ENCODE peak calls at places on chromosomes 12 and 14, in ten cellular contexts. E is fibroblast of lung, N is tibial nerve, F is tibial artery, R is PC-3, C is bronchial epithelial cell, Q is PC-9, S is fibroblast of mammary gland, L is fibroblast of the aortic adventitia, H is lower lobe of right lung. O is an unnamed sample.

GRCh38 chr14:75989134-75989533 is 3.6 kb downstream of the IFT43 start:
- DNase-seq in E (peak; percentile 83), N (peak; percentile 65), F (peak; percentile 75), R (peak; percentile 60), C (no peak), Q (no peak), S (peak; percentile 95), L (peak; percentile 97), H (no peak), O (no peak)

GRCh38 chr12:12181516-12181915 is 85.3 kb downstream of the LRP6 start:
- DNase-seq in E (peak; percentile 87), N (no peak), F (no peak), R (peak; percentile 71), C (peak; percentile 61), Q (no peak), S (peak; percentile 74), L (peak; percentile 72), H (no peak), O (peak; percentile 39)

GRCh38 chr12:8054821-8055220 is 11.3 kb downstream of the C3AR1 start:
- DNase-seq in E (no peak), N (peak; percentile 33), F (no peak), R (no peak), C (no peak), Q (no peak), S (no peak), L (no peak), H (no peak), O (no peak)

GRCh38 chr12:106135781-106136180 is 3.0 kb downstream of the NUAK1 start:
- DNase-seq in E (peak; percentile 67), N (no peak), F (no peak), R (peak; percentile 79), C (peak; percentile 79), Q (no peak), S (no peak), L (peak; percentile 39), H (no peak), O (no peak)

GRCh38 chr12:71799105-71799504 is 40.5 kb upstream of the TBC1D15 start:
- DNase-seq in E (peak; percentile 7), N (no peak), F (no peak), R (peak; percentile 55), C (peak; percentile 42), Q (no peak), S (peak; percentile 63), L (peak; percentile 28), H (no peak), O (no peak)

GRCh38 chr12:111339306-111339938 is 29.5 kb downstream of the PHETA1 start:
- DNase-seq in E (no peak), N (no peak), F (no peak), R (no peak), C (no peak), Q (no peak), S (no peak), L (no peak), H (no peak), O (no peak)

GRCh38 chr14:22900088-22900799 is 17.2 kb downstream of the REM2 start:
- DNase-seq in E (peak; percentile 66), N (peak; percentile 78), F (peak; percentile 51), R (peak; percentile 80), C (peak; percentile 72), Q (peak; percentile 24), S (peak; percentile 79), L (peak; percentile 79), H (no peak), O (peak; percentile 22)

GRCh38 chr12:23083267-23083666 is 458.3 kb downstream of the ETNK1 start:
- DNase-seq in E (peak; percentile 98), N (no peak), F (no peak), R (peak; percentile 16), C (peak; percentile 95), Q (no peak), S (peak; percentile 98), L (peak; percentile 91), H (no peak), O (peak; percentile 75)

GRCh38 chr12:93166891-93167307 is 210.8 kb upstream of the NUDT4 start:
- DNase-seq in E (no peak), N (no peak), F (no peak), R (no peak), C (no peak), Q (no peak), S (no peak), L (no peak), H (no peak), O (no peak)

GRCh38 chr12:93167331-93167730 is 210.4 kb upstream of the NUDT4 start:
- DNase-seq in E (no peak), N (no peak), F (no peak), R (no peak), C (no peak), Q (no peak), S (no peak), L (no peak), H (no peak), O (no peak)

GRCh38 chr12:93165384-93165932 is 212.3 kb upstream of the NUDT4 start:
- DNase-seq in E (no peak), N (no peak), F (no peak), R (no peak), C (no peak), Q (no peak), S (no peak), L (no peak), H (no peak), O (no peak)

GRCh38 chr12:93164103-93164880 is 213.4 kb upstream of the NUDT4 start:
- DNase-seq in E (peak; percentile 17), N (no peak), F (no peak), R (peak; percentile 56), C (no peak), Q (no peak), S (no peak), L (no peak), H (no peak), O (no peak)

DNA sequence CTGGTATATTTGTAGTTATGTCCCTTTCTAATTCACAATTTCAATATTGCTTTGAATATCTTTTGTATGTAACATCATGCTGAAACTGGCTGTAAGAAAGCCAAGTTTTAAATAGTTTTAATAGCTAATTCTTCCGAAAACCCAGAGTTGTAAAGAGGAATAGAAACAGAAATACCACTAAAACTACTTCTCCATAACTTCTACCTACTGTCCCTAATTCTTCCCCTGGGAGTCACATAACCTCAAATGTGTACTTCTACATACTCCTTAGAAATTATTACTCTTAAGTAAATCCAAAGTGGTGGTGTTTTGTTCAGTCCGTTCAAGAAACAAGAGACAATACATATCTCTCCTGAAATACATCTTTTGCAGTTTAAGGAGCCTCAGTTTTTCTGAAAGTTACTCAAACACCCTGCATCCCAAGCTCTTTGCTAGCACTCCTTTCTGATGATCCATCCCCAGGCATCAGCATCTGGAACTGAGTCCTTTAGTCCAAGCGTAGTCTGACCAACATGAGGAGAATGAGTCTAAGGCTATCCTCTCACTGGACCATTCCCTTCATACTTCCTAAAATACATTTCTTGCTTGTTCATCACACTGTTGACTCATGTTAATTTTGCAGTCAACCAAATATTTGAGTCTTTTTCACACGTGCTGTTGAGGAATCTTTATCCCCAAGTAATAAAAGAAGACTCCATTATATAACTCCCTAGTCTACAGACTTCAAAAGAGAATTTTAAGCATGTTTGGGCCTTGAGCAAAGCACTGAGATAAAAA is 214.3 kb upstream of the NUDT4 start:
- DNase-seq in E (peak; percentile 87), N (no peak), F (no peak), R (peak; percentile 26), C (peak; percentile 29), Q (no peak), S (peak; percentile 87), L (peak; percentile 64), H (no peak), O (no peak)
- TF ChIP-seq CTCF in E (no peak), N (no peak), F (no peak), R (no peak), C (no peak), Q (no peak), S (no peak), L (no peak), H (no peak), O (no peak)

GRCh38 chr14:95183082-95183481 is 25.8 kb upstream of the DICER1 start:
- DNase-seq in E (no peak), N (no peak), F (no peak), R (no peak), C (no peak), Q (no peak), S (no peak), L (no peak), H (no peak), O (no peak)

GRCh38 chr14:95183532-95184412 is 26.4 kb upstream of the DICER1 start:
- DNase-seq in E (peak; percentile 14), N (no peak), F (no peak), R (no peak), C (no peak), Q (no peak), S (no peak), L (no peak), H (no peak), O (no peak)

GRCh38 chr14:95184413-95184790 is 27.1 kb upstream of the DICER1 start:
- DNase-seq in E (no peak), N (peak; percentile 30), F (no peak), R (no peak), C (no peak), Q (no peak), S (no peak), L (peak; percentile 5), H (no peak), O (no peak)

GRCh38 chr14:95185452-95186392 is 28.4 kb upstream of the DICER1 start:
- DNase-seq in E (peak; percentile 12), N (peak; percentile 70), F (no peak), R (no peak), C (no peak), Q (no peak), S (peak; percentile 79), L (peak; percentile 53), H (peak; percentile 67), O (no peak)

GRCh38 chr14:95185033-95185432 is 27.7 kb upstream of the DICER1 start:
- DNase-seq in E (no peak), N (no peak), F (no peak), R (no peak), C (no peak), Q (no peak), S (no peak), L (no peak), H (no peak), O (no peak)
- H3K4me3 ChIP-seq in E (no peak overlapping the region), N (no peak overlapping the region), F (no peak overlapping the region), R (no peak overlapping the region), C (no peak overlapping the region), Q (no peak overlapping the region), S (no peak overlapping the region), L (no peak overlapping the region), H (no peak overlapping the region), O (no peak overlapping the region)

GRCh38 chr12:13986031-13986430 is 4.6 kb upstream of the GRIN2B start:
- DNase-seq in E (no peak), N (no peak), F (no peak), R (no peak), C (peak; percentile 31), Q (no peak), S (no peak), L (no peak), H (no peak), O (no peak)
- TF ChIP-seq CTCF in E (no peak), N (no peak), F (no peak), R (no peak), C (no peak), Q (no peak), S (no peak), L (no peak), H (no peak), O (no peak)

DNA sequence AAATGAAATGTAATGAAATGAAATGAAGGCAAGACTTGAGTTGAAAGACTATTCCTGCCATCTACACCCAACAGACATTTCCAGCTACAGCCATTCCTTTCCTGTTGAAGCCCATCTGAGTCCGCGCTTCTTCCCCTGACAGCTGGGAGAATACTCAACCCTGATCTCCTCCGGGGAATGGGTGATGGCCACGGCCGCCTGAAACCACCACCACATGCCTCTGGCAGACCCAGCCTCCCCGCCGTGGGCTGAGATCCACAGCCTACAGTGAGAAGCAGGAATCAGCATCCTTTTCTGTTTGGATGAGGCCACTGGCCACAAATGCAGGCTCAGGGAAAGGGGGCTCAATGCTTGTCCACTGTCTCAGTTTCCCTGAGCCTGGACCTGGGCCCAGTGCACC is 130.3 kb downstream of the NCOR2 start:
- DNase-seq in E (no peak), N (no peak), F (no peak), R (no peak), C (no peak), Q (no peak), S (no peak), L (no peak), H (no peak), O (no peak)
- H3K4me3 ChIP-seq in E (no peak overlapping the region), N (no peak overlapping the region), F (no peak overlapping the region), R (no peak overlapping the region), C (no peak overlapping the region), Q (no peak overlapping the region), S (no peak overlapping the region), L (no peak overlapping the region), H (no peak overlapping the region), O (no peak overlapping the region)

O was measured in retinal pigment epithelial cell.